ENCODE peak calls at places on chromosome 2, in nine cellular contexts. Z, U, L, V, F, R, B, Y and S are unnamed samples.
A peak's percentile ranks its signal among the peaks of the same experiment; 100 is the strongest.

GRCh38 chr2:166494140-166494544 is at the start of gene SCN7A:
- DNase-seq in Z (peak; percentile 71), U (peak; percentile 87), L (peak; percentile 77), V (no peak), F (peak; percentile 28), R (peak; percentile 13), B (peak; percentile 5), Y (no peak), S (no peak)

GRCh38 chr2:216292886-216293291 is 79.4 kb downstream of the MARCHF4 start:
- DNase-seq in Z (no peak), U (no peak), L (peak; percentile 28), V (no peak), F (peak; percentile 14), R (no peak), B (no peak), Y (no peak), S (no peak)

GRCh38 chr2:238895901-238896600 is 48.2 kb downstream of the TWIST2 start:
- DNase-seq in Z (no peak), U (peak; percentile 57), L (peak; percentile 98), V (no peak), F (peak; percentile 66), R (peak; percentile 23), B (no peak), Y (no peak), S (no peak)

GRCh38 chr2:19538411-19538963 is 180.1 kb upstream of the OSR1 start:
- DNase-seq in Z (no peak), U (no peak), L (peak; percentile 80), V (no peak), F (peak; percentile 98), R (no peak), B (no peak), Y (no peak), S (peak; percentile 75)

GRCh38 chr2:36058953-36059352 is 296.6 kb upstream of the CRIM1 start:
- DNase-seq in Z (no peak), U (no peak), L (no peak), V (no peak), F (no peak), R (no peak), B (no peak), Y (no peak), S (no peak)

GRCh38 chr2:232421189-232421785 is 14.6 kb downstream of the ALPG start:
- DNase-seq in Z (no peak), U (peak; percentile 33), L (no peak), V (no peak), F (no peak), R (peak; percentile 56), B (no peak), Y (no peak), S (no peak)

GRCh38 chr2:46008082-46008870 is 288.9 kb upstream of the EPAS1 start:
- DNase-seq in Z (no peak), U (no peak), L (peak; percentile 32), V (no peak), F (peak; percentile 51), R (no peak), B (no peak), Y (no peak), S (no peak)

GRCh38 chr2:47867205-47867604 is 39.1 kb downstream of the FBXO11 start:
- DNase-seq in Z (no peak), U (no peak), L (peak; percentile 89), V (no peak), F (peak; percentile 92), R (no peak), B (peak; percentile 34), Y (no peak), S (peak; percentile 24)

GRCh38 chr2:108305901-108306300 is 17.2 kb downstream of the SULT1C2 start:
- DNase-seq in Z (no peak), U (no peak), L (no peak), V (no peak), F (peak; percentile 36), R (no peak), B (no peak), Y (no peak), S (no peak)

GRCh38 chr2:8058652-8059051 is 623.2 kb upstream of the ID2 start:
- DNase-seq in Z (no peak), U (no peak), L (no peak), V (no peak), F (no peak), R (no peak), B (no peak), Y (no peak), S (no peak)